ENCODE peak calls at places on chromosome 11, in eight cellular contexts. T is cardiac muscle cell, I is HL-60, N is HS-5, Y is SJSA1, D is HCT116, M is GM06990, S is sciatic nerve. V is an unnamed sample.

GRCh38 chr11:87425943-87426342 is 388.2 kb downstream of the TMEM135 start:
- DNase-seq in D (no peak), N (peak; percentile 74), S (no peak), T (no peak), M (no peak), I (no peak), Y (peak; percentile 83), V (no peak)

GRCh38 chr11:45100338-45100737 is 46.1 kb upstream of the PRDM11 start:
- DNase-seq in T (peak; percentile 57), N (no peak), S (no peak), M (no peak), I (peak; percentile 9), D (no peak), Y (peak; percentile 33), V (no peak)

GRCh38 chr11:16604784-16605439 is 133.5 kb upstream of the C11orf58 start:
- DNase-seq in I (peak; percentile 21), Y (peak; percentile 75), M (no peak), N (no peak), D (no peak), T (peak; percentile 59), S (peak; percentile 68), V (peak; percentile 20)

GRCh38 chr11:14342906-14343305 is 16.1 kb downstream of the RRAS2 start:
- DNase-seq in D (no peak), N (no peak), Y (no peak), S (no peak), M (no peak), T (peak; percentile 71), I (no peak), V (no peak)

GRCh38 chr11:102950622-102951081 is 4.9 kb downstream of the MMP13 start:
- DNase-seq in D (no peak), Y (no peak), N (no peak), M (no peak), T (peak; percentile 23), I (no peak), S (no peak), V (no peak)

GRCh38 chr11:16897460-16898061 is 116.7 kb downstream of the PLEKHA7 start:
- DNase-seq in T (no peak), M (no peak), S (no peak), D (no peak), N (no peak), I (peak; percentile 14), Y (no peak), V (no peak)

GRCh38 chr11:33857924-33858323 is 34.0 kb downstream of the LMO2 start:
- DNase-seq in T (peak; percentile 84), I (peak; percentile 81), D (peak; percentile 55), S (peak; percentile 91), N (peak; percentile 18), Y (peak; percentile 33), M (peak; percentile 54), V (peak; percentile 74)

GRCh38 chr11:39724404-39724803 is 1735.0 kb downstream of the LRRC4C start:
- DNase-seq in S (no peak), T (no peak), Y (no peak), D (no peak), N (no peak), M (no peak), I (no peak), V (no peak)

GRCh38 chr11:111465400-111465799 is 46.8 kb downstream of the BTG4 start:
- DNase-seq in T (no peak), D (no peak), I (no peak), N (peak; percentile 73), Y (no peak), S (no peak), M (no peak), V (no peak)

GRCh38 chr11:35463211-35463810 is 44.0 kb upstream of the SLC1A2 start:
- DNase-seq in I (no peak), M (no peak), S (no peak), D (no peak), T (no peak), N (no peak), Y (no peak), V (no peak)

GRCh38 chr11:22832315-22833041 is 2.9 kb upstream of the SVIP start:
- DNase-seq in T (no peak), S (no peak), D (peak; percentile 6), N (peak; percentile 23), Y (no peak), I (no peak), M (no peak), V (no peak)

GRCh38 chr11:75797116-75797515 is 17.9 kb upstream of the UVRAG start:
- DNase-seq in Y (no peak), D (no peak), N (no peak), T (no peak), M (peak; percentile 57), S (no peak), I (no peak), V (no peak)

GRCh38 chr11:45754261-45754709 is 50.7 kb upstream of the SLC35C1 start:
- DNase-seq in S (no peak), T (peak; percentile 61), M (no peak), D (no peak), N (no peak), Y (no peak), I (no peak), V (no peak)

GRCh38 chr11:34644669-34645406 is 23.9 kb downstream of the EHF start:
- DNase-seq in D (no peak), M (no peak), N (peak; percentile 58), Y (peak; percentile 77), T (peak; percentile 68), S (no peak), I (no peak), V (no peak)

GRCh38 chr11:62534779-62535545 is 11.6 kb downstream of the AHNAK start:
- DNase-seq in D (no peak), N (no peak), I (no peak), S (no peak), T (no peak), M (no peak), Y (no peak), V (no peak)

GRCh38 chr11:76825726-76826396 is 34.9 kb upstream of the ACER3 start:
- DNase-seq in T (no peak), M (no peak), S (no peak), Y (no peak), D (no peak), I (no peak), N (no peak), V (no peak)

GRCh38 chr11:92376146-92376599 is 151.6 kb downstream of the FAT3 start:
- DNase-seq in I (no peak), M (no peak), D (no peak), N (no peak), Y (no peak), S (no peak), T (peak; percentile 29), V (no peak)

GRCh38 chr11:6736495-6737121 is 35.2 kb downstream of the OR2AG2 start:
- DNase-seq in I (peak; percentile 39), N (no peak), Y (no peak), D (no peak), S (no peak), M (no peak), T (peak; percentile 4), V (no peak)

GRCh38 chr11:102306048-102306575 is 11.2 kb upstream of the BIRC3 start:
- DNase-seq in N (no peak), D (no peak), M (no peak), I (no peak), Y (peak; percentile 59), T (no peak), S (no peak), V (no peak)

GRCh38 chr11:111449696-111450479 is 62.3 kb downstream of the BTG4 start:
- DNase-seq in I (no peak), Y (no peak), D (no peak), S (no peak), T (no peak), M (no peak), N (no peak), V (no peak)

GRCh38 chr11:130451261-130452019 is 3.0 kb downstream of the ADAMTS15 start:
- DNase-seq in I (no peak), M (no peak), Y (no peak), N (no peak), T (peak; percentile 74), D (no peak), S (no peak), V (no peak)

GRCh38 chr11:11384829-11385228 is 31.8 kb upstream of the CSNK2A3 start:
- DNase-seq in Y (no peak), N (no peak), I (no peak), T (no peak), D (no peak), S (no peak), M (no peak), V (no peak)

GRCh38 chr11:3686751-3687150 is 15.6 kb upstream of the CHRNA10 start:
- DNase-seq in M (no peak), Y (no peak), I (no peak), T (no peak), D (no peak), S (no peak), N (no peak), V (no peak)

GRCh38 chr11:21263026-21263425 is 593.6 kb downstream of the NELL1 start:
- DNase-seq in D (no peak), N (no peak), I (no peak), Y (no peak), S (no peak), T (no peak), M (no peak), V (no peak)

GRCh38 chr11:125494601-125494986 is 1.5 kb downstream of the FEZ1 start:
- DNase-seq in T (peak; percentile 13), Y (no peak), M (no peak), N (no peak), S (no peak), D (no peak), I (no peak), V (no peak)